ENCODE peak calls at places on chromosomes 13 and 19, in four cellular contexts. One of them, this sample, is unnamed.

GRCh38 chr19:53812335-53812734 is 11.8 kb downstream of the NLRP12 start:
- DNase-seq in naive thymus-derived CD4-positive, alpha-beta T cell: no peak
- DNase-seq in Daoy: no peak
- DNase-seq in CD4-positive, alpha-beta T cell: no peak
- DNase-seq in this sample: no peak

GRCh38 chr19:7505682-7506384 is 10.1 kb upstream of the ZNF358 start:
- DNase-seq in naive thymus-derived CD4-positive, alpha-beta T cell: no peak
- DNase-seq in Daoy: no peak
- DNase-seq in CD4-positive, alpha-beta T cell: no peak
- DNase-seq in this sample: peak

GRCh38 chr13:27135023-27135422 is 36.6 kb downstream of the USP12 start:
- DNase-seq in naive thymus-derived CD4-positive, alpha-beta T cell: no peak
- DNase-seq in Daoy: no peak
- DNase-seq in CD4-positive, alpha-beta T cell: no peak
- DNase-seq in this sample: no peak

GRCh38 chr13:51229141-51229540 is 6.9 kb downstream of the FAM124A start:
- DNase-seq in naive thymus-derived CD4-positive, alpha-beta T cell: no peak
- DNase-seq in Daoy: no peak
- DNase-seq in CD4-positive, alpha-beta T cell: no peak
- DNase-seq in this sample: no peak

GRCh38 chr13:112888238-112889111 is 80.5 kb upstream of the MCF2L start:
- DNase-seq in naive thymus-derived CD4-positive, alpha-beta T cell: no peak
- DNase-seq in Daoy: no peak
- DNase-seq in CD4-positive, alpha-beta T cell: no peak
- DNase-seq in this sample: no peak

GRCh38 chr13:39765801-39766463 is 110.5 kb downstream of the COG6 start:
- DNase-seq in naive thymus-derived CD4-positive, alpha-beta T cell: no peak
- DNase-seq in Daoy: peak
- DNase-seq in CD4-positive, alpha-beta T cell: no peak
- DNase-seq in this sample: no peak

GRCh38 chr13:41326661-41327060 is 15.6 kb downstream of the NAA16 start:
- DNase-seq in naive thymus-derived CD4-positive, alpha-beta T cell: no peak
- DNase-seq in Daoy: no peak
- DNase-seq in CD4-positive, alpha-beta T cell: no peak
- DNase-seq in this sample: no peak

GRCh38 chr13:70162141-70162540 is 53.9 kb upstream of the KLHL1 start:
- DNase-seq in naive thymus-derived CD4-positive, alpha-beta T cell: no peak
- DNase-seq in Daoy: no peak
- DNase-seq in CD4-positive, alpha-beta T cell: no peak
- DNase-seq in this sample: no peak

GRCh38 chr13:24528816-24529398 is 16.3 kb upstream of the PARP4 start:
- DNase-seq in naive thymus-derived CD4-positive, alpha-beta T cell: no peak
- DNase-seq in Daoy: no peak
- DNase-seq in CD4-positive, alpha-beta T cell: no peak
- DNase-seq in this sample: no peak

GRCh38 chr19:16258440-16258903 is 60.8 kb downstream of the AP1M1 start:
- DNase-seq in naive thymus-derived CD4-positive, alpha-beta T cell: no peak
- DNase-seq in Daoy: no peak
- DNase-seq in CD4-positive, alpha-beta T cell: no peak
- DNase-seq in this sample: no peak

GRCh38 chr13:42553098-42554046 is 20.6 kb upstream of the TNFSF11 start:
- DNase-seq in naive thymus-derived CD4-positive, alpha-beta T cell: no peak
- DNase-seq in Daoy: no peak
- DNase-seq in CD4-positive, alpha-beta T cell: no peak
- DNase-seq in this sample: no peak

GRCh38 chr13:101019126-101019525 is 344.5 kb upstream of the TMTC4 start:
- DNase-seq in naive thymus-derived CD4-positive, alpha-beta T cell: no peak
- DNase-seq in Daoy: no peak
- DNase-seq in CD4-positive, alpha-beta T cell: no peak
- DNase-seq in this sample: peak

GRCh38 chr13:113120300-113121182 is 2.1 kb upstream of the F10 start:
- DNase-seq in naive thymus-derived CD4-positive, alpha-beta T cell: no peak
- DNase-seq in Daoy: no peak
- DNase-seq in CD4-positive, alpha-beta T cell: no peak
- DNase-seq in this sample: no peak

GRCh38 chr19:34994286-34994642 is 5.9 kb upstream of the GRAMD1A start:
- DNase-seq in naive thymus-derived CD4-positive, alpha-beta T cell: no peak
- DNase-seq in Daoy: no peak
- DNase-seq in CD4-positive, alpha-beta T cell: no peak
- DNase-seq in this sample: no peak

GRCh38 chr19:51359294-51359693 is 6.9 kb downstream of the ETFB start:
- DNase-seq in naive thymus-derived CD4-positive, alpha-beta T cell: no peak
- DNase-seq in Daoy: peak
- DNase-seq in CD4-positive, alpha-beta T cell: no peak
- DNase-seq in this sample: no peak

GRCh38 chr13:40232321-40232720 is 434.1 kb downstream of the FOXO1 start:
- DNase-seq in naive thymus-derived CD4-positive, alpha-beta T cell: no peak
- DNase-seq in Daoy: no peak
- DNase-seq in CD4-positive, alpha-beta T cell: no peak
- DNase-seq in this sample: no peak

GRCh38 chr13:64758520-64758919 is 2471.6 kb downstream of the PCDH9 start:
- DNase-seq in naive thymus-derived CD4-positive, alpha-beta T cell: no peak
- DNase-seq in Daoy: no peak
- DNase-seq in CD4-positive, alpha-beta T cell: no peak
- DNase-seq in this sample: no peak

GRCh38 chr13:54980651-54981050 is 1952.0 kb downstream of the OLFM4 start:
- DNase-seq in naive thymus-derived CD4-positive, alpha-beta T cell: no peak
- DNase-seq in Daoy: peak
- DNase-seq in CD4-positive, alpha-beta T cell: no peak
- DNase-seq in this sample: no peak

GRCh38 chr13:48391257-48391656 is 21.7 kb downstream of the LPAR6 start:
- DNase-seq in naive thymus-derived CD4-positive, alpha-beta T cell: no peak
- DNase-seq in Daoy: no peak
- DNase-seq in CD4-positive, alpha-beta T cell: no peak
- DNase-seq in this sample: no peak

GRCh38 chr19:17553256-17553655 is 2.2 kb upstream of the COLGALT1 start:
- DNase-seq in naive thymus-derived CD4-positive, alpha-beta T cell: no peak
- DNase-seq in Daoy: peak
- DNase-seq in CD4-positive, alpha-beta T cell: no peak
- DNase-seq in this sample: no peak

GRCh38 chr13:94546071-94546839 is 49.7 kb downstream of the TGDS start:
- DNase-seq in naive thymus-derived CD4-positive, alpha-beta T cell: no peak
- DNase-seq in Daoy: no peak
- DNase-seq in CD4-positive, alpha-beta T cell: no peak
- DNase-seq in this sample: no peak

GRCh38 chr19:5369962-5370367 is 29.4 kb upstream of the PTPRS start:
- DNase-seq in naive thymus-derived CD4-positive, alpha-beta T cell: no peak
- DNase-seq in Daoy: peak
- DNase-seq in CD4-positive, alpha-beta T cell: peak
- DNase-seq in this sample: peak

GRCh38 chr13:91802957-91803356 is 404.5 kb downstream of the GPC5 start:
- DNase-seq in naive thymus-derived CD4-positive, alpha-beta T cell: no peak
- DNase-seq in Daoy: no peak
- DNase-seq in CD4-positive, alpha-beta T cell: no peak
- DNase-seq in this sample: no peak

GRCh38 chr13:113900646-113901045 is 36.8 kb upstream of the GAS6 start:
- DNase-seq in naive thymus-derived CD4-positive, alpha-beta T cell: no peak
- DNase-seq in Daoy: no peak
- DNase-seq in CD4-positive, alpha-beta T cell: no peak
- DNase-seq in this sample: no peak

GRCh38 chr13:34044041-34044440 is 226.1 kb downstream of the RFC3 start:
- DNase-seq in naive thymus-derived CD4-positive, alpha-beta T cell: no peak
- DNase-seq in Daoy: peak
- DNase-seq in CD4-positive, alpha-beta T cell: no peak
- DNase-seq in this sample: no peak

GRCh38 chr19:58350001-58350801 is 3.1 kb downstream of the A1BG start:
- DNase-seq in naive thymus-derived CD4-positive, alpha-beta T cell: no peak
- DNase-seq in Daoy: no peak
- DNase-seq in CD4-positive, alpha-beta T cell: no peak
- DNase-seq in this sample: no peak

GRCh38 chr19:40398417-40399056 is 8.6 kb upstream of the HIPK4 start:
- DNase-seq in naive thymus-derived CD4-positive, alpha-beta T cell: peak
- DNase-seq in Daoy: no peak
- DNase-seq in CD4-positive, alpha-beta T cell: peak
- DNase-seq in this sample: no peak

GRCh38 chr19:40147693-40148347 is 43.4 kb upstream of the MAP3K10 start:
- DNase-seq in naive thymus-derived CD4-positive, alpha-beta T cell: no peak
- DNase-seq in Daoy: peak
- DNase-seq in CD4-positive, alpha-beta T cell: no peak
- DNase-seq in this sample: peak

GRCh38 chr13:30607908-30608307 is 9.8 kb upstream of the USPL1 start:
- DNase-seq in naive thymus-derived CD4-positive, alpha-beta T cell: peak
- DNase-seq in Daoy: no peak
- DNase-seq in CD4-positive, alpha-beta T cell: peak
- DNase-seq in this sample: no peak

GRCh38 chr19:51022526-51022925 is 3.0 kb upstream of the KLK10 start:
- DNase-seq in naive thymus-derived CD4-positive, alpha-beta T cell: no peak
- DNase-seq in Daoy: no peak
- DNase-seq in CD4-positive, alpha-beta T cell: no peak
- DNase-seq in this sample: no peak

GRCh38 chr13:31160857-31161582 is 684 bp downstream of the HSPH1 start:
- DNase-seq in naive thymus-derived CD4-positive, alpha-beta T cell: peak
- DNase-seq in Daoy: peak
- DNase-seq in CD4-positive, alpha-beta T cell: peak
- DNase-seq in this sample: peak

GRCh38 chr19:3041756-3042517 is 12.9 kb upstream of the TLE2 start:
- DNase-seq in naive thymus-derived CD4-positive, alpha-beta T cell: no peak
- DNase-seq in Daoy: no peak
- DNase-seq in CD4-positive, alpha-beta T cell: no peak
- DNase-seq in this sample: no peak

GRCh38 chr13:51674276-51674675 is 90.0 kb downstream of the WDFY2 start:
- DNase-seq in naive thymus-derived CD4-positive, alpha-beta T cell: no peak
- DNase-seq in Daoy: no peak
- DNase-seq in CD4-positive, alpha-beta T cell: no peak
- DNase-seq in this sample: no peak

GRCh38 chr13:109400625-109401257 is 385.6 kb downstream of the IRS2 start:
- DNase-seq in naive thymus-derived CD4-positive, alpha-beta T cell: no peak
- DNase-seq in Daoy: no peak
- DNase-seq in CD4-positive, alpha-beta T cell: no peak
- DNase-seq in this sample: no peak

GRCh38 chr13:99948907-99949656 is 22.5 kb downstream of the ZIC5 start:
- DNase-seq in naive thymus-derived CD4-positive, alpha-beta T cell: no peak
- DNase-seq in Daoy: no peak
- DNase-seq in CD4-positive, alpha-beta T cell: no peak
- DNase-seq in this sample: no peak

GRCh38 chr13:83907196-83907989 is 25.1 kb upstream of the SLITRK1 start:
- DNase-seq in naive thymus-derived CD4-positive, alpha-beta T cell: no peak
- DNase-seq in Daoy: no peak
- DNase-seq in CD4-positive, alpha-beta T cell: no peak
- DNase-seq in this sample: no peak

GRCh38 chr19:9875796-9876195 is 40.7 kb downstream of the PIN1 start:
- DNase-seq in naive thymus-derived CD4-positive, alpha-beta T cell: no peak
- DNase-seq in Daoy: no peak
- DNase-seq in CD4-positive, alpha-beta T cell: no peak
- DNase-seq in this sample: no peak

GRCh38 chr19:13765395-13766094 is 1.2 kb downstream of the MRI1 start:
- DNase-seq in naive thymus-derived CD4-positive, alpha-beta T cell: no peak
- DNase-seq in Daoy: no peak
- DNase-seq in CD4-positive, alpha-beta T cell: no peak
- DNase-seq in this sample: no peak

This sample was measured in ACHN.